ENCODE peak calls at places on chromosomes 7 and 10, in nine cellular contexts. I is prostate gland, D is uterus, Y is stomach, X is spleen, C is tibial nerve, K is body of pancreas, M is NB4, S is H1. N is an unnamed sample.

GRCh38 chr7:7931626-7932025 is 37.0 kb upstream of the GLCCI1 start:
- DNase-seq in I (no peak), D (no peak), Y (no peak), X (no peak), C (no peak), K (no peak), M (no peak), S (no peak), N (no peak)

GRCh38 chr10:122344741-122345258 is 29.7 kb upstream of the PLEKHA1 start:
- DNase-seq in I (no peak), D (no peak), Y (peak; percentile 44), X (no peak), C (no peak), K (no peak), M (no peak), S (no peak), N (no peak)

GRCh38 chr10:18043148-18043547 is 91.4 kb downstream of the SLC39A12 start:
- DNase-seq in I (no peak), D (no peak), Y (no peak), X (no peak), C (no peak), K (no peak), M (no peak), S (no peak), N (no peak)

GRCh38 chr10:53893061-53893460 is 908.0 kb downstream of the PCDH15 start:
- DNase-seq in I (no peak), D (no peak), Y (no peak), X (no peak), C (no peak), K (no peak), M (no peak), S (no peak), N (no peak)

GRCh38 chr7:90777075-90777864 is 181.1 kb downstream of the CDK14 start:
- DNase-seq in I (no peak), D (peak; percentile 25), Y (no peak), X (no peak), C (no peak), K (no peak), M (no peak), S (no peak), N (no peak)

GRCh38 chr7:90411510-90411909 is 8.2 kb downstream of the CLDN12 start:
- DNase-seq in I (no peak), D (no peak), Y (no peak), X (no peak), C (no peak), K (no peak), M (no peak), S (no peak), N (no peak)

GRCh38 chr10:129921801-129922597 is 42.1 kb downstream of the EBF3 start:
- DNase-seq in I (no peak), D (no peak), Y (no peak), X (peak; percentile 66), C (no peak), K (no peak), M (no peak), S (no peak), N (no peak)

GRCh38 chr7:137439829-137440433 is 96.4 kb upstream of the PTN start:
- DNase-seq in I (no peak), D (no peak), Y (no peak), X (no peak), C (no peak), K (no peak), M (no peak), S (no peak), N (no peak)

GRCh38 chr10:127911218-127911866 is 4.4 kb downstream of the PTPRE start:
- DNase-seq in I (no peak), D (no peak), Y (no peak), X (no peak), C (no peak), K (no peak), M (no peak), S (no peak), N (no peak)

GRCh38 chr10:34498821-34499220 is 316.3 kb downstream of the PARD3 start:
- DNase-seq in I (no peak), D (no peak), Y (no peak), X (no peak), C (no peak), K (no peak), M (no peak), S (no peak), N (no peak)

GRCh38 chr7:30214651-30215137 is 69.7 kb upstream of the ZNRF2 start:
- DNase-seq in I (no peak), D (no peak), Y (no peak), X (no peak), C (no peak), K (no peak), M (no peak), S (no peak), N (no peak)

GRCh38 chr10:18099420-18099819 is 40.8 kb upstream of the CACNB2 start:
- DNase-seq in I (no peak), D (no peak), Y (no peak), X (no peak), C (no peak), K (no peak), M (no peak), S (no peak), N (no peak)

GRCh38 chr7:116776610-116777289 is 85.6 kb upstream of the CAPZA2 start:
- DNase-seq in I (no peak), D (no peak), Y (no peak), X (no peak), C (no peak), K (peak; percentile 57), M (no peak), S (no peak), N (no peak)

GRCh38 chr7:73539709-73540108 is 17.6 kb upstream of the BAZ1B start:
- DNase-seq in I (no peak), D (no peak), Y (no peak), X (no peak), C (no peak), K (no peak), M (no peak), S (no peak), N (no peak)

GRCh38 chr10:91891285-91892001 is 17.8 kb downstream of the FGFBP3 start:
- DNase-seq in I (no peak), D (no peak), Y (no peak), X (no peak), C (no peak), K (no peak), M (peak; percentile 73), S (no peak), N (no peak)

GRCh38 chr7:2709553-2710165 is 21.7 kb downstream of the AMZ1 start:
- DNase-seq in I (peak; percentile 31), D (peak; percentile 43), Y (peak; percentile 82), X (peak; percentile 94), C (peak; percentile 44), K (peak; percentile 73), M (peak; percentile 86), S (peak; percentile 93), N (no peak)

GRCh38 chr10:133024711-133025557 is 62.8 kb upstream of the ADGRA1 start:
- DNase-seq in I (no peak), D (no peak), Y (no peak), X (no peak), C (no peak), K (no peak), M (no peak), S (no peak), N (no peak)

GRCh38 chr7:120165231-120165630 is 107.7 kb upstream of the KCND2 start:
- DNase-seq in I (no peak), D (no peak), Y (no peak), X (no peak), C (no peak), K (no peak), M (no peak), S (no peak), N (no peak)

GRCh38 chr10:59181668-59182067 is 5.2 kb downstream of the PHYHIPL start:
- DNase-seq in I (peak; percentile 59), D (no peak), Y (no peak), X (no peak), C (peak; percentile 21), K (peak; percentile 70), M (peak; percentile 49), S (no peak), N (no peak)
- TF ChIP-seq CTCF in I (peak; percentile 69), D (peak; percentile 1), Y (peak; percentile 38), X (no peak), C (peak; percentile 47), K (peak; percentile 72), M (peak; percentile 33), S (no peak), N (no peak)

GRCh38 chr7:140898794-140899548 is 25.8 kb downstream of the BRAF start:
- DNase-seq in I (no peak), D (no peak), Y (no peak), X (no peak), C (no peak), K (no peak), M (no peak), S (no peak), N (no peak)
- TF ChIP-seq POLR2A in I (no peak), D (no peak), Y (no peak), X (no peak), C (no peak), K (no peak), M (no peak), S (no peak), N (no peak)

DNA sequence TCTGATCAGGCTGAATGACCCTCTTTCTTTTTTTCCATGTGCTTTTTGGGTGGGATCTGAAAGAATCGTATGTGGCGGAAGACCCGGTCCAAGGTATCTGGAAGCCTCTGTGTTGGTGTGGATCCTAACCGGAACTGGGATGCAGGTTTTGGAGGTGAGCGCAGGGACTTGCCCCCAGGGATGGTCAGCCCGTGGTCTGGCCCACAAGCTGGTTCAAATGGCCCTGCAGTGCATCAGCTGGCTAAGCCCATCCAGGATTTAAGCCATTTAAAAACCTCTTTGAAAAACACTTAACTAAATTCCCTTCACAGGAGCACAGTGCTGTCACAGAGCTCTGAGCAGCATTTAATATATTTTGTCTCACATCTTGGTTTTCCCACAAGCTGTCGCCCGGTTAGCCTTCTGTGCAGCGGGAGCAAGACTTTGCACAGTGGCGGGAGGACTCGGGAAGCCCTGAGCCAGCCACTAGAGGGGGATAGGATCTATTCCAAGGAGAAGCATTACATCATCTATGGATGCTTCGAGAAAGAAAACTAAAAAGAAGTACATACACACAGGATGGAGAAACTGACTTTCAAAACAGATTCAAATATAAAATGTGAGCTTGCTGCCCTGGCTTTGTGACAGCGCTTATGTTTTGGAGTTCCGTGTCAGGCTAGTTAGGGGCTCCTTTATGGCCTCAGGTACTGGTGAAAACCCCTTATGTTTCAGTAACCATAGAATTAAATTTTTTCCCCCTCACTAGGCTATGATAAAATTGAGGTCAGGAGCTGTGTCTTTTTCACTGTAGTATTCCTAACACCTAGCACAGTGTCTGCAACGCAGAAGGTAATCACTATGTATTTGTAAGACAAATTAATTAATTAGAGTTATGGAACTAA is 11.3 kb downstream of the CPA2 start:
- DNase-seq in I (no peak), D (peak; percentile 63), Y (peak; percentile 49), X (no peak), C (peak; percentile 65), K (peak; percentile 79), M (peak; percentile 42), S (peak; percentile 67), N (no peak)
- TF ChIP-seq CTCF in I (peak; percentile 47), D (peak; percentile 71), Y (peak; percentile 50), X (peak; percentile 51), C (peak; percentile 38), K (peak; percentile 60), M (peak; percentile 12), S (peak; percentile 67), N (peak; percentile 30)

DNA sequence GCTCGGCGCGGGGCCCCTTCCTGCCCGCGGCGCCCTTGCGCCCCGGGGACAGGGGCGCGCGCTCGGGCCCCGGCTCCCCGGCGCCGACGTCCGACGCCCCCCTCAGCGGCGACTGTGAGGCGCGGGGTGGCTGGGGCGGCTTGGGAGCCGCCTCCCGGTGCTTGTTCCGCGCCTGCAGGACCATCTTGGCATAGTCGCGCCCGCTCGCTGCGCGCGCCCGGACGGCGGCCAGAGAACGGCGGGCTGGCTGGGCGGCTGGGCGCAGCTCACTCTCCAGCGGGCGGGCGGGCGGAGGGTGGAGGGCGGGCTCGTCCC is at the start of gene DPY19L1:
- DNase-seq in I (no peak), D (no peak), Y (no peak), X (no peak), C (no peak), K (no peak), M (no peak), S (no peak), N (no peak)
- TF ChIP-seq POLR2A in I (peak; percentile 50), D (no peak), Y (no peak), X (no peak), C (peak; percentile 40), K (no peak), M (peak; percentile 24), S (peak; percentile 8), N (no peak)

N was measured in suprapubic skin.